ENCODE peak calls at places on chromosomes 2 and 18, in nine cellular contexts. O is tibial nerve, E is small intestine, W is H9, P is body of pancreas, F is neuronal stem cell, U is foreskin keratinocyte, H is fibroblast of lung, M is pancreas. B is an unnamed sample. For H3K4me1, the result is how much of the 10 kb centered on the place peaks cover.

GRCh38 chr2:28956415-28956826 is 24.7 kb upstream of the TOGARAM2 start:
- DNase-seq in O (no peak), E (peak), W (peak), P (peak), F (no peak), U (no peak), H (peak), M (no peak), B (no peak)

GRCh38 chr2:143078106-143078505 is 51.1 kb upstream of the ARHGAP15 start:
- DNase-seq in O (no peak), E (no peak), W (no peak), P (no peak), F (no peak), U (no peak), H (no peak), M (no peak), B (no peak)

GRCh38 chr2:11787991-11788390 is 41.6 kb downstream of the LPIN1 start:
- DNase-seq in O (no peak), E (no peak), W (no peak), P (no peak), F (no peak), U (no peak), H (no peak), M (no peak), B (no peak)

GRCh38 chr2:188024811-188025210 is 266.9 kb upstream of the GULP1 start:
- DNase-seq in O (no peak), E (no peak), W (no peak), P (no peak), F (no peak), U (no peak), H (peak), M (no peak), B (no peak)

GRCh38 chr2:150526827-150527226 is 39.4 kb upstream of the RND3 start:
- DNase-seq in O (no peak), E (no peak), W (no peak), P (no peak), F (no peak), U (peak), H (peak), M (no peak), B (no peak)

GRCh38 chr18:24417465-24417864 is 9.0 kb upstream of the IMPACT start:
- DNase-seq in O (no peak), E (no peak), W (no peak), P (no peak), F (no peak), U (no peak), H (no peak), M (no peak), B (no peak)

GRCh38 chr2:27806311-27807059 is 35.0 kb downstream of the MRPL33 start:
- DNase-seq in O (no peak), E (no peak), W (no peak), P (no peak), F (no peak), U (no peak), H (no peak), M (no peak), B (no peak)

GRCh38 chr18:12765127-12765526 is 62.3 kb downstream of the PSMG2 start:
- DNase-seq in O (no peak), E (peak), W (peak), P (no peak), F (no peak), U (peak), H (no peak), M (no peak), B (no peak)

GRCh38 chr2:200765139-200765951 is 46.4 kb upstream of the BZW1 start:
- DNase-seq in O (no peak), E (peak), W (no peak), P (peak), F (no peak), U (peak), H (peak), M (no peak), B (no peak)

GRCh38 chr2:109284816-109285215 is 155.8 kb downstream of the SH3RF3 start:
- DNase-seq in O (peak), E (no peak), W (no peak), P (no peak), F (no peak), U (no peak), H (peak), M (no peak), B (peak)

GRCh38 chr2:229313591-229313990 is 42.5 kb upstream of the PID1 start:
- DNase-seq in O (no peak), E (no peak), W (no peak), P (no peak), F (no peak), U (no peak), H (peak), M (no peak), B (no peak)

GRCh38 chr18:76476665-76477561 is 18.1 kb downstream of the ZNF516 start:
- DNase-seq in O (no peak), E (peak), W (no peak), P (no peak), F (no peak), U (peak), H (peak), M (no peak), B (no peak)

GRCh38 chr18:3605562-3606443 is 155.8 kb downstream of the TGIF1 start:
- DNase-seq in O (no peak), E (peak), W (no peak), P (no peak), F (no peak), U (peak), H (peak), M (no peak), B (no peak)

GRCh38 chr2:7011376-7012083 is 94.3 kb downstream of the RNF144A start:
- DNase-seq in O (no peak), E (no peak), W (no peak), P (no peak), F (no peak), U (peak), H (peak), M (no peak), B (no peak)

GRCh38 chr2:26352892-26353291 is 6.3 kb upstream of the ADGRF3 start:
- DNase-seq in O (no peak), E (peak), W (no peak), P (no peak), F (no peak), U (peak), H (peak), M (no peak), B (no peak)

GRCh38 chr2:43082111-43082877 is 144.1 kb downstream of the ZFP36L2 start:
- DNase-seq in O (peak), E (no peak), W (no peak), P (no peak), F (no peak), U (peak), H (peak), M (no peak), B (peak)

GRCh38 chr18:79567481-79568147 is 112.0 kb upstream of the CTDP1 start:
- DNase-seq in O (no peak), E (no peak), W (peak), P (no peak), F (peak), U (peak), H (peak), M (no peak), B (peak)

GRCh38 chr18:46273861-46274260 is 169.7 kb downstream of the HAUS1 start:
- DNase-seq in O (no peak), E (no peak), W (no peak), P (no peak), F (no peak), U (no peak), H (no peak), M (no peak), B (no peak)

GRCh38 chr18:43870626-43871025 is 593.3 kb upstream of the SYT4 start:
- DNase-seq in O (no peak), E (no peak), W (no peak), P (no peak), F (no peak), U (no peak), H (peak), M (no peak), B (no peak)

GRCh38 chr2:20211420-20211819 is 13.5 kb downstream of the SDC1 start:
- DNase-seq in O (no peak), E (no peak), W (no peak), P (no peak), F (no peak), U (no peak), H (no peak), M (no peak), B (no peak)

GRCh38 chr2:20212871-20213503 is 11.9 kb downstream of the SDC1 start:
- DNase-seq in O (no peak), E (peak), W (no peak), P (peak), F (no peak), U (peak), H (no peak), M (no peak), B (no peak)

GRCh38 chr2:20211860-20212458 is 13.0 kb downstream of the SDC1 start:
- DNase-seq in O (no peak), E (no peak), W (no peak), P (no peak), F (no peak), U (no peak), H (no peak), M (no peak), B (no peak)

GRCh38 chr2:20213651-20214565 is 11.0 kb downstream of the SDC1 start:
- DNase-seq in O (no peak), E (peak), W (no peak), P (no peak), F (no peak), U (peak), H (no peak), M (no peak), B (no peak)

DNA sequence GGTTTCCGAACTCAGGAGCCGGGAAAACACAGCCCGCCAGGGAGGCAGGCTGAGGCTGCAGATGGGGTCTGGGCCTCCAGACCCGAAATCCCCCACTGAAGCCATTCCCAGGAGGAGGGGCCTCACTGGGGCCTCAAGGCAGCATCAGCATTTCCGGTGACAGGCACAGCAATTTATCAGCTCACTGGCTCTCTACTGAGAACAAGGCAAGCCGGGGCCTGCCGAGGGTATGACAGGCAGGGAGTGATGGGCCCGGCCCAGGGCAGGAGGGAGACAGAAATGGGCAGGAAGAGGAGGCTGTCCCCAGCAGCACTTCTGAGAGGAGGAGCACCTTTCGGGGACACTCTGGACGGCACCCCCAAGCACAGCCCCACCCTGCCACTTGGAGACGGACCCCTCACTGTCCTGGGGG is 12.5 kb downstream of the SDC1 start:
- DNase-seq in O (no peak), E (no peak), W (no peak), P (no peak), F (no peak), U (peak), H (peak), M (no peak), B (no peak)
- H3K27ac ChIP-seq in O (no peak), E (peak), W (no peak), P (no peak), F (no peak), U (peak), H (no peak), M (no peak), B (no peak)

GRCh38 chr2:20151116-20151571 is 73.8 kb downstream of the SDC1 start:
- DNase-seq in O (no peak), E (no peak), W (peak), P (no peak), F (no peak), U (no peak), H (no peak), M (no peak), B (no peak)
- H3K4me1 ChIP-seq in O (under half), E (under half), W (under half), P (under half), F (under half), U (under half), H (under half), M (under half), B (under half)

DNA sequence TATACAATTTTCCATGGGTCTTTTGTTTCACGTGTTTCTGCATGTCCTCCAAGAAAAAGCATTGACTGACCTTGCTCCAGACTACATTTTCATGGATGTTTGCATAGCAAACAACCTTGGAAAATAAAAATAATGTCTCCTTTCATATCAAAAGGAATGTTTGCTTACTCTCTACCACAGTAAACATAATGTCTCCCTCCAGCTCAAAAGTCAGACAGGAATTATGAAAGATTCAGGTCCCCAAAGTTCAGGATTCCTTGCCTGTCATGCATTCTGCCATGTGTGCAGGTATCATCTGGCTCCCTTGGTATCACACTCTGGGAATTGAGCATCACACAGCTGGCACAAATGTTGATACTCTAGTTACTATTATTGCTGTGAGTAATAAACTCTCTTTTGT is 103.1 kb upstream of the ZC3H15 start:
- DNase-seq in O (no peak), E (no peak), W (no peak), P (no peak), F (no peak), U (no peak), H (no peak), M (no peak), B (no peak)
- H3K27ac ChIP-seq in O (no peak), E (no peak), W (no peak), P (no peak), F (no peak), U (no peak), H (no peak), M (no peak), B (no peak)

DNA sequence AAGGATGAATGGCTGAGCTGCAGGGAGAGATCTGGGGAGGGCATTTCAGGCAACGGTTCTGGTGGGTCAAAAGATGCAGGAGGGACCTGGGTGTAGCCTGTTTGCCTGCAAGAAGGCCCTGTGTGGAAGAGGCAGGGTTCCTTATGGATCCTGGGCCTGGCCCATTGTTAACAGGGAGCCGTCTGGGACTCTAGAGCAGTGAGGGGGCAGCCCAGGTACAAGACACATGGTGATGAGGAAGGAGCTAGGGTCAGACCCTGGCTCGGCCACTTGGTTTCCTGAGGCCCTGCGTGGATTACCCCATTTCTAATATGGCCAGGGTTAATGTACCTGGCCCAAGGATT is 124.9 kb downstream of the GLI2 start:
- DNase-seq in O (no peak), E (no peak), W (no peak), P (no peak), F (no peak), U (no peak), H (no peak), M (no peak), B (peak)
- H3K4me1 ChIP-seq in O (under half), E (under half), W (under half), P (under half), F (under half), U (under half), H (under half), M (under half), B (under half)

GRCh38 chr2:10580170-10580539 is 109.6 kb downstream of the NOL10 start:
- DNase-seq in O (no peak), E (no peak), W (peak), P (no peak), F (no peak), U (no peak), H (no peak), M (no peak), B (no peak)

GRCh38 chr2:10580991-10581390 is 108.8 kb downstream of the NOL10 start:
- DNase-seq in O (no peak), E (no peak), W (no peak), P (no peak), F (no peak), U (no peak), H (no peak), M (no peak), B (no peak)

GRCh38 chr2:10576456-10576855 is 113.3 kb downstream of the NOL10 start:
- DNase-seq in O (no peak), E (no peak), W (no peak), P (no peak), F (no peak), U (no peak), H (no peak), M (no peak), B (no peak)

GRCh38 chr2:10581990-10582389 is 107.8 kb downstream of the NOL10 start:
- DNase-seq in O (no peak), E (no peak), W (no peak), P (no peak), F (no peak), U (no peak), H (no peak), M (no peak), B (no peak)

GRCh38 chr2:10579441-10580169 is 110.2 kb downstream of the NOL10 start:
- DNase-seq in O (no peak), E (no peak), W (no peak), P (no peak), F (no peak), U (peak), H (no peak), M (no peak), B (no peak)
- H3K27ac ChIP-seq in O (no peak), E (no peak), W (no peak), P (no peak), F (peak), U (peak), H (no peak), M (no peak), B (no peak)

GRCh38 chr2:136126527-136126926 is 8.6 kb upstream of the CXCR4 start:
- DNase-seq in O (no peak), E (no peak), W (no peak), P (no peak), F (no peak), U (no peak), H (no peak), M (no peak), B (no peak)
- H3K4me1 ChIP-seq in O (under half), E (under half), W (under half), P (under half), F (under half), U (under half), H (under half), M (under half), B (under half)

DNA sequence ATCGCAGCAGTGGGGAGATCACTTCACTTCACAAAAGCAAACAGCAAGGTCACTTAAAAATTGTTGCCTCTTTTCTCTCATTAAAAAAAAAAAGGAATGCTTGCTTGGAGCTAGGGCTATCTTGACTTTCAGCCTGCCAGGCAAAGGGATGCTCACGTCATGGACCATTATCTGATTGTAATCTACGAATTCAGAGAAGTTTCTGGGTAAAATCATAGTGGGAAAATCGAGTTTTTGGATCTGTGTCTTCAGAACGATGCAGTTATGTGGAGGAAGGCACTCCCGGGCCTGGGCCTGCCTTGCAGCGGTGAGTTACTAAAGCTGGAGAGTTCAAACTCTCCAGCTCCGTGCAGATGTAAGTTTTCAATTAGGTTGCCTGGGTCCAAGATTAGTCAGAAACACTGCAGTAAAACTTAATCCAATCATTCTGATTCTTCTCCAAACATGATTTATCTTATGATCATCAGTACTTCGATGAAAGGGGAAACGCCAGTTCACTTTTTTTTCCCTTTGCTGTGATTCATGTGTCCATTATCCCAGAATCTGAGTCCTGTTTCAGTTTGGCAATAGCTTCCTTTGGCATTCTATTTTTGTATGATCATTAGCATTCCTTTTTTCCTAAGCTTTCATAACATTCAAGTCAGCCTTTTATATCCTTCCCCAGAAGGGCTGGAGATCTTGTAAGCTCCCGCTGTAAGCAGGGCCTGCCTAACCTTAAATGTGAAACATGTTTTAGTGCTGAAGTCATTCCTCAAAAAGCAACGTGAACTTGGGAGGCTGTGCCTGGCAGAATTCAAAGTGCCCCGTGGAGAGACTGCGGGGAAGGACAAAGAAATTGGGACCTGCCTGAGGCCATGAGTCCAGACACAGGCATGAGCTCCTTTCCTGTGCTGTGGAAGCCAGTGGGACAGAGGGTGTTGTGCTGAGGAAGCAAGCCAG is 119.3 kb upstream of the TWIST2 start:
- DNase-seq in O (peak), E (no peak), W (no peak), P (no peak), F (no peak), U (peak), H (peak), M (no peak), B (no peak)
- H3K27ac ChIP-seq in O (peak), E (no peak), W (no peak), P (no peak), F (no peak), U (peak), H (peak), M (no peak), B (peak)

B was measured in aorta.